ENCODE peak calls at places on chromosomes 13 and 19, in seven cellular contexts. Q is fibroblast of lung; S is AG09319; A is psoas muscle; G is AG09309; T is pancreas; Z is CD4-positive, alpha-beta T cell. P is an unnamed sample.

GRCh38 chr19:13018037-13018914 is 23.0 kb downstream of the NFIX start:
- DNase-seq in Z (no peak), Q (peak; percentile 80), T (no peak), G (no peak), S (no peak), A (peak; percentile 84), P (no peak)

GRCh38 chr19:51341976-51342580 is at the start of gene VSIG10L:
- DNase-seq in A (peak; percentile 39), Z (no peak), Q (no peak), T (no peak), S (no peak), G (no peak), P (no peak)

GRCh38 chr13:98301721-98302120 is 124.7 kb upstream of the RNF113B start:
- DNase-seq in S (peak; percentile 3), Z (no peak), T (no peak), A (no peak), Q (peak; percentile 73), G (no peak), P (no peak)

GRCh38 chr13:50309872-50310594 is 294.8 kb downstream of the KCNRG start:
- DNase-seq in Q (peak; percentile 29), A (no peak), T (no peak), G (no peak), S (no peak), Z (no peak), P (no peak)

GRCh38 chr13:28100149-28101121 is at the start of gene FLT3:
- DNase-seq in T (peak; percentile 45), Z (no peak), A (peak; percentile 52), Q (peak; percentile 50), G (no peak), S (no peak), P (peak; percentile 38)

GRCh38 chr13:26719356-26719945 is 41.1 kb downstream of the GPR12 start:
- DNase-seq in T (no peak), G (no peak), S (no peak), Q (no peak), A (no peak), Z (no peak), P (no peak)

GRCh38 chr19:30880551-30880950 is 468.7 kb downstream of the TSHZ3 start:
- DNase-seq in Q (no peak), G (no peak), S (no peak), A (no peak), T (no peak), Z (no peak), P (no peak)

GRCh38 chr19:42052241-42052863 is 17.7 kb downstream of the GRIK5 start:
- DNase-seq in A (peak; percentile 41), Q (no peak), T (no peak), G (no peak), S (no peak), Z (no peak), P (no peak)

GRCh38 chr19:9721861-9722260 is 46.7 kb downstream of the ZNF846 start:
- DNase-seq in Q (no peak), A (no peak), S (no peak), T (no peak), G (no peak), Z (no peak), P (no peak)

GRCh38 chr19:17766543-17767131 is 15.4 kb downstream of the FCHO1 start:
- DNase-seq in Z (peak; percentile 47), Q (peak; percentile 65), S (peak; percentile 42), T (peak; percentile 70), A (peak; percentile 84), G (no peak), P (peak; percentile 84)

GRCh38 chr13:75726313-75726712 is 90.2 kb downstream of the LMO7 start:
- DNase-seq in S (no peak), Q (no peak), Z (no peak), T (no peak), G (no peak), A (no peak), P (no peak)

GRCh38 chr13:20924758-20925394 is 22.3 kb upstream of the XPO4 start:
- DNase-seq in T (peak; percentile 39), A (peak; percentile 79), G (peak; percentile 35), S (peak; percentile 54), Q (peak; percentile 75), Z (peak; percentile 67), P (peak; percentile 90)

GRCh38 chr13:38537026-38537425 is 149.9 kb upstream of the FREM2 start:
- DNase-seq in G (no peak), S (no peak), A (no peak), T (no peak), Z (no peak), Q (no peak), P (no peak)

GRCh38 chr13:42272115-42272756 is at the start of gene AKAP11:
- DNase-seq in A (peak; percentile 72), S (no peak), G (no peak), Z (peak; percentile 54), Q (peak; percentile 66), T (no peak), P (peak; percentile 38)

GRCh38 chr19:48489608-48490216 is 20.5 kb downstream of the CYTH2 start:
- DNase-seq in G (no peak), Q (no peak), A (peak; percentile 88), Z (peak; percentile 84), S (no peak), T (peak; percentile 70), P (peak; percentile 85)

GRCh38 chr13:79196366-79196765 is 209.7 kb downstream of the RBM26 start:
- DNase-seq in T (no peak), Z (no peak), Q (no peak), S (no peak), G (no peak), A (no peak), P (no peak)

GRCh38 chr13:21111546-21111945 is 50.2 kb upstream of the LATS2 start:
- DNase-seq in S (no peak), A (no peak), Q (no peak), T (no peak), Z (no peak), G (no peak), P (no peak)

GRCh38 chr13:20772401-20773131 is 1.2 kb downstream of the EEF1AKMT1 start:
- DNase-seq in T (no peak), G (peak; percentile 23), S (no peak), Q (peak; percentile 40), Z (no peak), A (no peak), P (no peak)

GRCh38 chr13:43030548-43030947 is 7.2 kb downstream of the DNAJC15 start:
- DNase-seq in G (no peak), Q (no peak), T (no peak), A (no peak), Z (no peak), S (no peak), P (no peak)

DNA sequence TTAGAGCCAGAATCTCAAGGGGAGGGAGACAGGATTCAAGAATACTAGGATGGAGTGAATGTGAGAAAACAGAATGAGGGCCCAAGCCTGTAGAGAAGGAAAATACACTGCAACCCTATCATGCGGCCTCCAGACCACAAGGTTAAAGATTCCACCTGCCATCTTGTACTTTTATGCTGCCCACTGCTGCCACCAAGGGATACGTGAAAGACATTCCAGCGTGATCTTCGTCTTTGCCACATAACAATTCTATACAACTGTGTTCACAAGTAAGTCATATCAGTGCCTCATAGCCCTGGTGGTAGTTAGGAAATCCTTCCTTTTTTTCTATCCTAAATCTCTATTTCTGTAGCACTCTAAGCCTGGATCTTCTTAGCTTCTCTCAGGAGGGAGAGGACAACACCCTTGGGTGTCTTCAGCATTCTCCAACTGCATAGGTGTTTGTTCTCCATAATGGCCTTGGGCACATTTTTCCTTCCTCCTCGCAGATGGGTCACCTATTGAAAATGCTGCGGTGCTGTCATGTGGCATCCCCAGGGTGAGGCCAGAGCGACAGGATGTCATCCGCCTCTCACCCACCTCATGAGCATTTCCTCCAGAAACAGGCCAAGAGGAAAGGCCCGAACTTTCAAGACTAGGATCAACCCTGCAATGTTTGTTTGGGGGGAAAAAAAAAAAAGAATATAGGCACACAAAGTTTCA is 13.6 kb downstream of the TPT1 start:
- DNase-seq in Q (no peak), G (no peak), S (no peak), Z (no peak), T (no peak), A (no peak), P (no peak)
- TF ChIP-seq CTCF in Q (no peak), G (no peak), S (no peak), Z (no peak), T (no peak), A (no peak), P (no peak)

GRCh38 chr19:40443930-40444180 is 280 bp downstream of the SERTAD3 start:
- DNase-seq in Q (no peak), S (no peak), G (no peak), Z (no peak), T (no peak), A (no peak), P (no peak)

GRCh38 chr19:40443131-40443929 is 805 bp downstream of the SERTAD3 start:
- DNase-seq in A (peak; percentile 100), Q (peak; percentile 99), Z (peak; percentile 98), G (peak; percentile 97), S (peak; percentile 99), T (peak; percentile 100), P (peak; percentile 99)

GRCh38 chr19:40445006-40445312 is 824 bp upstream of the SERTAD3 start:
- DNase-seq in A (no peak), G (no peak), S (no peak), Q (no peak), T (no peak), Z (no peak), P (no peak)

GRCh38 chr19:40445637-40445944 is 1.5 kb upstream of the SERTAD3 start:
- DNase-seq in Z (no peak), Q (no peak), G (no peak), S (no peak), A (no peak), T (no peak), P (no peak)

DNA sequence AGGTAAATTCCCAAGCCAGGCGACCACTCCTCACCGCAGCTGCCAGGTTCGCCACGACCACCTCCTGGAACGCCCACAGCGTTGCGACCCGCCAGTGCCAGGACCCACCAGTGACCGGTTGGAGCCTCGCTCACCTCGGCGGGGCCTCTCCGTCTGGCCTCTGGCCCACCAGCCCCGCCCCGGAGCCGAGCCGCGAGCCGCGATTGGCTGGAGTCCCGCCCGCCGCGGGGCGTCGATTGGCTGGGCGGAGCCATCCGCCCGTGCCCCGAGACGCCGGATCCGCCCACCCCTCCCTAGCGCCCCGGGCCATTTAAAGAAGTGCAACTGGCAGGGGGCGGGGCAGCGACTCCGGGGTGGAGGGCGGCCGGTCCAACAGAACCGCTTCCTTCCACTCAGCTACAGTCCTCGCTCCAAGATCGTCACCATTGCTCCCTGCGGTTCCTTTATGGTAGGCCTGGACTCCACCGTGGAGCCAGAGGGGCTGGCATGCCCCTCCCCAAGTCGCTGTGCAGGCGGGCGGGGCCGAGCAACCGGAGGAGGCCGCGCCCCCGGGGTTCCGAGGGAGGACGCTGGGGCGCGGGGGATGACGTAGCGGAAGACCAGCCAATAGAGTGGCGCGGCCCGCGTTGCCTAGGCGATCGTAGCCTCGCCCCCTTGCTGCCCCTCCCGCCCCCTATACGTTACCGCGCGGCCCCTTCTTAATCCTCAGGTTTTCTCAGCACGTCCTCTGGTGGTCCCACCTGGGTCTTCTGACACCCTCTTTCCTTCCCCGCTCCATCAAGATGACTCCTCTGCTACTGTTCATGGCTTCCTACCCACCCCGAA is at the start of gene SERTAD3:
- DNase-seq in G (peak; percentile 69), S (peak; percentile 87), T (peak; percentile 96), A (peak; percentile 99), Q (peak; percentile 91), Z (peak; percentile 96), P (peak; percentile 96)
- TF ChIP-seq CTCF in G (no peak), S (peak; percentile 27), T (no peak), A (no peak), Q (no peak), Z (no peak), P (peak; percentile 27)

GRCh38 chr13:72424059-72424458 is 303.4 kb downstream of the MZT1 start:
- DNase-seq in Z (no peak), A (no peak), S (no peak), Q (no peak), T (no peak), G (no peak), P (no peak)
- TF ChIP-seq CTCF in Z (no peak), A (no peak), S (no peak), Q (no peak), T (no peak), G (no peak), P (no peak)

GRCh38 chr19:6616011-6616410 is 25.1 kb upstream of the CD70 start:
- DNase-seq in Z (no peak), A (no peak), G (peak; percentile 25), S (no peak), Q (peak; percentile 87), T (no peak), P (no peak)
- TF ChIP-seq CTCF in Z (no peak), A (no peak), G (no peak), S (no peak), Q (no peak), T (no peak), P (no peak)